ENCODE peak calls at places on chromosomes 12 and 14, in ten cellular contexts. One of them, this sample, is unnamed.
A peak's percentile ranks its signal among the peaks of the same experiment; 100 is the strongest.

GRCh38 chr14:94670692-94671285 is 58.6 kb downstream of the SERPINA3 start:
- DNase-seq in NCI-H345: no peak
- DNase-seq in anterior cingulate cortex: no peak
- DNase-seq in HuH-7.5: no peak
- DNase-seq in heart right ventricle: no peak
- DNase-seq in psoas muscle: no peak
- DNase-seq in T-helper 2 cell: no peak
- DNase-seq in stimulated activated CD8-positive, alpha-beta memory T cell treated with anti-CD3 and anti-CD28 coated beads, Interleukin-12 subunit alpha, Interleukin-12 subunit beta, amount 100 ng/mL, for 1 hour: no peak
- DNase-seq in T-helper 1 cell: no peak
- DNase-seq in adipocyte: no peak
- DNase-seq in this sample: no peak

GRCh38 chr12:21617030-21617429 is 12.4 kb upstream of the GYS2 start:
- DNase-seq in NCI-H345: no peak
- DNase-seq in adipocyte: no peak
- DNase-seq in heart right ventricle: no peak
- DNase-seq in psoas muscle: no peak
- DNase-seq in stimulated activated CD8-positive, alpha-beta memory T cell treated with anti-CD3 and anti-CD28 coated beads, Interleukin-12 subunit alpha, Interleukin-12 subunit beta, amount 100 ng/mL, for 1 hour: no peak
- DNase-seq in T-helper 2 cell: no peak
- DNase-seq in T-helper 1 cell: no peak
- DNase-seq in anterior cingulate cortex: no peak
- DNase-seq in HuH-7.5: no peak
- DNase-seq in this sample: no peak

GRCh38 chr12:499837-500458 is 40.2 kb downstream of the B4GALNT3 start:
- DNase-seq in stimulated activated CD8-positive, alpha-beta memory T cell treated with anti-CD3 and anti-CD28 coated beads, Interleukin-12 subunit alpha, Interleukin-12 subunit beta, amount 100 ng/mL, for 1 hour: no peak
- DNase-seq in psoas muscle: no peak
- DNase-seq in T-helper 1 cell: no peak
- DNase-seq in heart right ventricle: no peak
- DNase-seq in adipocyte: no peak
- DNase-seq in anterior cingulate cortex: no peak
- DNase-seq in NCI-H345: no peak
- DNase-seq in T-helper 2 cell: no peak
- DNase-seq in HuH-7.5: no peak
- DNase-seq in this sample: no peak

GRCh38 chr14:75547552-75548250 is 25.4 kb downstream of the BATF start:
- DNase-seq in T-helper 2 cell: no peak
- DNase-seq in heart right ventricle: no peak
- DNase-seq in HuH-7.5: no peak
- DNase-seq in psoas muscle: no peak
- DNase-seq in NCI-H345: no peak
- DNase-seq in adipocyte: no peak
- DNase-seq in T-helper 1 cell: no peak
- DNase-seq in anterior cingulate cortex: no peak
- DNase-seq in stimulated activated CD8-positive, alpha-beta memory T cell treated with anti-CD3 and anti-CD28 coated beads, Interleukin-12 subunit alpha, Interleukin-12 subunit beta, amount 100 ng/mL, for 1 hour: no peak
- DNase-seq in this sample: no peak

GRCh38 chr12:67634167-67634793 is 14.3 kb upstream of the DYRK2 start:
- DNase-seq in psoas muscle: no peak
- DNase-seq in T-helper 2 cell: no peak
- DNase-seq in anterior cingulate cortex: no peak
- DNase-seq in adipocyte: no peak
- DNase-seq in NCI-H345: no peak
- DNase-seq in stimulated activated CD8-positive, alpha-beta memory T cell treated with anti-CD3 and anti-CD28 coated beads, Interleukin-12 subunit alpha, Interleukin-12 subunit beta, amount 100 ng/mL, for 1 hour: no peak
- DNase-seq in heart right ventricle: no peak
- DNase-seq in T-helper 1 cell: no peak
- DNase-seq in HuH-7.5: no peak
- DNase-seq in this sample: no peak

GRCh38 chr12:31219521-31219920 is 106.4 kb downstream of the SINHCAF start:
- DNase-seq in HuH-7.5: no peak
- DNase-seq in anterior cingulate cortex: no peak
- DNase-seq in adipocyte: no peak
- DNase-seq in stimulated activated CD8-positive, alpha-beta memory T cell treated with anti-CD3 and anti-CD28 coated beads, Interleukin-12 subunit alpha, Interleukin-12 subunit beta, amount 100 ng/mL, for 1 hour: no peak
- DNase-seq in NCI-H345: no peak
- DNase-seq in heart right ventricle: no peak
- DNase-seq in psoas muscle: no peak
- DNase-seq in T-helper 1 cell: no peak
- DNase-seq in T-helper 2 cell: no peak
- DNase-seq in this sample: no peak

GRCh38 chr12:25200703-25201102 is 5.7 kb downstream of the ETFRF1 start:
- DNase-seq in anterior cingulate cortex: no peak
- DNase-seq in T-helper 1 cell: no peak
- DNase-seq in HuH-7.5: no peak
- DNase-seq in adipocyte: peak; percentile 39
- DNase-seq in NCI-H345: no peak
- DNase-seq in psoas muscle: no peak
- DNase-seq in T-helper 2 cell: no peak
- DNase-seq in stimulated activated CD8-positive, alpha-beta memory T cell treated with anti-CD3 and anti-CD28 coated beads, Interleukin-12 subunit alpha, Interleukin-12 subunit beta, amount 100 ng/mL, for 1 hour: no peak
- DNase-seq in heart right ventricle: no peak
- DNase-seq in this sample: no peak

GRCh38 chr12:109069307-109070231 is 17.2 kb downstream of the USP30 start:
- DNase-seq in T-helper 1 cell: no peak
- DNase-seq in psoas muscle: no peak
- DNase-seq in heart right ventricle: no peak
- DNase-seq in adipocyte: no peak
- DNase-seq in T-helper 2 cell: no peak
- DNase-seq in HuH-7.5: no peak
- DNase-seq in NCI-H345: no peak
- DNase-seq in stimulated activated CD8-positive, alpha-beta memory T cell treated with anti-CD3 and anti-CD28 coated beads, Interleukin-12 subunit alpha, Interleukin-12 subunit beta, amount 100 ng/mL, for 1 hour: no peak
- DNase-seq in anterior cingulate cortex: no peak
- DNase-seq in this sample: no peak

GRCh38 chr12:108616941-108617858 is 16.5 kb downstream of the SELPLG start:
- DNase-seq in T-helper 1 cell: peak; percentile 61
- DNase-seq in heart right ventricle: no peak
- DNase-seq in NCI-H345: no peak
- DNase-seq in adipocyte: no peak
- DNase-seq in anterior cingulate cortex: no peak
- DNase-seq in T-helper 2 cell: peak; percentile 71
- DNase-seq in psoas muscle: no peak
- DNase-seq in stimulated activated CD8-positive, alpha-beta memory T cell treated with anti-CD3 and anti-CD28 coated beads, Interleukin-12 subunit alpha, Interleukin-12 subunit beta, amount 100 ng/mL, for 1 hour: peak; percentile 69
- DNase-seq in HuH-7.5: no peak
- DNase-seq in this sample: no peak

GRCh38 chr14:26841920-26842741 is 244.3 kb upstream of the NOVA1 start:
- DNase-seq in stimulated activated CD8-positive, alpha-beta memory T cell treated with anti-CD3 and anti-CD28 coated beads, Interleukin-12 subunit alpha, Interleukin-12 subunit beta, amount 100 ng/mL, for 1 hour: no peak
- DNase-seq in heart right ventricle: no peak
- DNase-seq in psoas muscle: peak; percentile 52
- DNase-seq in T-helper 1 cell: no peak
- DNase-seq in adipocyte: peak; percentile 96
- DNase-seq in HuH-7.5: peak; percentile 34
- DNase-seq in NCI-H345: peak; percentile 30
- DNase-seq in anterior cingulate cortex: no peak
- DNase-seq in T-helper 2 cell: no peak
- DNase-seq in this sample: peak; percentile 64

GRCh38 chr12:22082190-22082701 is 36.2 kb downstream of the CMAS start:
- DNase-seq in psoas muscle: no peak
- DNase-seq in heart right ventricle: no peak
- DNase-seq in T-helper 2 cell: no peak
- DNase-seq in adipocyte: no peak
- DNase-seq in stimulated activated CD8-positive, alpha-beta memory T cell treated with anti-CD3 and anti-CD28 coated beads, Interleukin-12 subunit alpha, Interleukin-12 subunit beta, amount 100 ng/mL, for 1 hour: no peak
- DNase-seq in HuH-7.5: no peak
- DNase-seq in NCI-H345: no peak
- DNase-seq in T-helper 1 cell: no peak
- DNase-seq in anterior cingulate cortex: no peak
- DNase-seq in this sample: no peak

GRCh38 chr14:100587763-100588411 is 670 bp upstream of the BEGAIN start:
- DNase-seq in psoas muscle: peak; percentile 41
- DNase-seq in adipocyte: no peak
- DNase-seq in T-helper 1 cell: no peak
- DNase-seq in heart right ventricle: no peak
- DNase-seq in stimulated activated CD8-positive, alpha-beta memory T cell treated with anti-CD3 and anti-CD28 coated beads, Interleukin-12 subunit alpha, Interleukin-12 subunit beta, amount 100 ng/mL, for 1 hour: no peak
- DNase-seq in HuH-7.5: no peak
- DNase-seq in NCI-H345: no peak
- DNase-seq in T-helper 2 cell: no peak
- DNase-seq in anterior cingulate cortex: no peak
- DNase-seq in this sample: no peak

GRCh38 chr14:104387000-104387384 is 192.6 kb upstream of the C14orf180 start:
- DNase-seq in NCI-H345: no peak
- DNase-seq in adipocyte: no peak
- DNase-seq in stimulated activated CD8-positive, alpha-beta memory T cell treated with anti-CD3 and anti-CD28 coated beads, Interleukin-12 subunit alpha, Interleukin-12 subunit beta, amount 100 ng/mL, for 1 hour: no peak
- DNase-seq in heart right ventricle: no peak
- DNase-seq in T-helper 1 cell: no peak
- DNase-seq in psoas muscle: no peak
- DNase-seq in HuH-7.5: no peak
- DNase-seq in anterior cingulate cortex: no peak
- DNase-seq in T-helper 2 cell: no peak
- DNase-seq in this sample: peak; percentile 39

GRCh38 chr12:69008510-69008909 is 75.5 kb upstream of the CPM start:
- DNase-seq in psoas muscle: no peak
- DNase-seq in T-helper 1 cell: no peak
- DNase-seq in adipocyte: no peak
- DNase-seq in anterior cingulate cortex: no peak
- DNase-seq in HuH-7.5: no peak
- DNase-seq in stimulated activated CD8-positive, alpha-beta memory T cell treated with anti-CD3 and anti-CD28 coated beads, Interleukin-12 subunit alpha, Interleukin-12 subunit beta, amount 100 ng/mL, for 1 hour: no peak
- DNase-seq in T-helper 2 cell: no peak
- DNase-seq in NCI-H345: peak; percentile 64
- DNase-seq in heart right ventricle: no peak
- DNase-seq in this sample: no peak

GRCh38 chr14:77120771-77121743 is 20.5 kb downstream of the ZDHHC22 start:
- DNase-seq in NCI-H345: peak; percentile 57
- DNase-seq in psoas muscle: no peak
- DNase-seq in stimulated activated CD8-positive, alpha-beta memory T cell treated with anti-CD3 and anti-CD28 coated beads, Interleukin-12 subunit alpha, Interleukin-12 subunit beta, amount 100 ng/mL, for 1 hour: no peak
- DNase-seq in HuH-7.5: no peak
- DNase-seq in adipocyte: no peak
- DNase-seq in T-helper 2 cell: no peak
- DNase-seq in anterior cingulate cortex: peak; percentile 59
- DNase-seq in T-helper 1 cell: no peak
- DNase-seq in heart right ventricle: no peak
- DNase-seq in this sample: peak; percentile 58

GRCh38 chr14:88562831-88563686 is at the start of gene ZC3H14:
- DNase-seq in stimulated activated CD8-positive, alpha-beta memory T cell treated with anti-CD3 and anti-CD28 coated beads, Interleukin-12 subunit alpha, Interleukin-12 subunit beta, amount 100 ng/mL, for 1 hour: peak; percentile 78
- DNase-seq in heart right ventricle: peak; percentile 91
- DNase-seq in T-helper 1 cell: peak; percentile 73
- DNase-seq in HuH-7.5: peak; percentile 82
- DNase-seq in NCI-H345: peak; percentile 89
- DNase-seq in anterior cingulate cortex: peak; percentile 74
- DNase-seq in adipocyte: peak; percentile 95
- DNase-seq in T-helper 2 cell: peak; percentile 74
- DNase-seq in psoas muscle: peak; percentile 92
- DNase-seq in this sample: peak; percentile 95

GRCh38 chr14:103500148-103500990 is 22.3 kb downstream of the CKB start:
- DNase-seq in HuH-7.5: peak; percentile 63
- DNase-seq in anterior cingulate cortex: peak; percentile 76
- DNase-seq in adipocyte: peak; percentile 96
- DNase-seq in T-helper 2 cell: peak; percentile 66
- DNase-seq in T-helper 1 cell: peak; percentile 57
- DNase-seq in heart right ventricle: peak; percentile 87
- DNase-seq in stimulated activated CD8-positive, alpha-beta memory T cell treated with anti-CD3 and anti-CD28 coated beads, Interleukin-12 subunit alpha, Interleukin-12 subunit beta, amount 100 ng/mL, for 1 hour: peak; percentile 68
- DNase-seq in psoas muscle: peak; percentile 93
- DNase-seq in NCI-H345: peak; percentile 77
- DNase-seq in this sample: peak; percentile 69

GRCh38 chr12:2792670-2793500 is 1.9 kb upstream of the FKBP4 start:
- DNase-seq in HuH-7.5: no peak
- DNase-seq in T-helper 1 cell: no peak
- DNase-seq in heart right ventricle: no peak
- DNase-seq in adipocyte: no peak
- DNase-seq in stimulated activated CD8-positive, alpha-beta memory T cell treated with anti-CD3 and anti-CD28 coated beads, Interleukin-12 subunit alpha, Interleukin-12 subunit beta, amount 100 ng/mL, for 1 hour: no peak
- DNase-seq in psoas muscle: no peak
- DNase-seq in NCI-H345: no peak
- DNase-seq in T-helper 2 cell: no peak
- DNase-seq in anterior cingulate cortex: no peak
- DNase-seq in this sample: no peak

GRCh38 chr14:79721399-79722084 is 489.8 kb downstream of the DIO2 start:
- DNase-seq in HuH-7.5: no peak
- DNase-seq in adipocyte: no peak
- DNase-seq in NCI-H345: no peak
- DNase-seq in T-helper 2 cell: no peak
- DNase-seq in psoas muscle: no peak
- DNase-seq in stimulated activated CD8-positive, alpha-beta memory T cell treated with anti-CD3 and anti-CD28 coated beads, Interleukin-12 subunit alpha, Interleukin-12 subunit beta, amount 100 ng/mL, for 1 hour: no peak
- DNase-seq in T-helper 1 cell: no peak
- DNase-seq in anterior cingulate cortex: no peak
- DNase-seq in heart right ventricle: no peak
- DNase-seq in this sample: no peak

GRCh38 chr12:45279916-45280547 is 64.1 kb downstream of the ANO6 start:
- DNase-seq in psoas muscle: no peak
- DNase-seq in NCI-H345: no peak
- DNase-seq in heart right ventricle: no peak
- DNase-seq in T-helper 2 cell: no peak
- DNase-seq in adipocyte: no peak
- DNase-seq in HuH-7.5: no peak
- DNase-seq in T-helper 1 cell: no peak
- DNase-seq in anterior cingulate cortex: no peak
- DNase-seq in stimulated activated CD8-positive, alpha-beta memory T cell treated with anti-CD3 and anti-CD28 coated beads, Interleukin-12 subunit alpha, Interleukin-12 subunit beta, amount 100 ng/mL, for 1 hour: no peak
- DNase-seq in this sample: no peak

GRCh38 chr14:36579573-36580140 is 2.8 kb downstream of the NKX2-8 start:
- DNase-seq in HuH-7.5: no peak
- DNase-seq in psoas muscle: no peak
- DNase-seq in adipocyte: no peak
- DNase-seq in NCI-H345: no peak
- DNase-seq in anterior cingulate cortex: no peak
- DNase-seq in stimulated activated CD8-positive, alpha-beta memory T cell treated with anti-CD3 and anti-CD28 coated beads, Interleukin-12 subunit alpha, Interleukin-12 subunit beta, amount 100 ng/mL, for 1 hour: no peak
- DNase-seq in T-helper 1 cell: no peak
- DNase-seq in T-helper 2 cell: no peak
- DNase-seq in heart right ventricle: no peak
- DNase-seq in this sample: no peak

GRCh38 chr12:6548556-6549378 is 7.1 kb downstream of the IFFO1 start:
- DNase-seq in HuH-7.5: no peak
- DNase-seq in psoas muscle: no peak
- DNase-seq in adipocyte: peak; percentile 78
- DNase-seq in T-helper 1 cell: no peak
- DNase-seq in heart right ventricle: peak; percentile 29
- DNase-seq in stimulated activated CD8-positive, alpha-beta memory T cell treated with anti-CD3 and anti-CD28 coated beads, Interleukin-12 subunit alpha, Interleukin-12 subunit beta, amount 100 ng/mL, for 1 hour: no peak
- DNase-seq in anterior cingulate cortex: no peak
- DNase-seq in NCI-H345: no peak
- DNase-seq in T-helper 2 cell: no peak
- DNase-seq in this sample: no peak

GRCh38 chr12:120238224-120238616 is 27.3 kb downstream of the PXN start:
- DNase-seq in NCI-H345: no peak
- DNase-seq in adipocyte: no peak
- DNase-seq in stimulated activated CD8-positive, alpha-beta memory T cell treated with anti-CD3 and anti-CD28 coated beads, Interleukin-12 subunit alpha, Interleukin-12 subunit beta, amount 100 ng/mL, for 1 hour: no peak
- DNase-seq in HuH-7.5: no peak
- DNase-seq in heart right ventricle: no peak
- DNase-seq in T-helper 2 cell: no peak
- DNase-seq in T-helper 1 cell: no peak
- DNase-seq in anterior cingulate cortex: no peak
- DNase-seq in psoas muscle: no peak
- DNase-seq in this sample: no peak

GRCh38 chr14:35403085-35403396 is 1.5 kb downstream of the NFKBIA start:
- DNase-seq in T-helper 2 cell: peak; percentile 43
- DNase-seq in anterior cingulate cortex: no peak
- DNase-seq in heart right ventricle: peak; percentile 32
- DNase-seq in psoas muscle: peak; percentile 82
- DNase-seq in NCI-H345: no peak
- DNase-seq in adipocyte: no peak
- DNase-seq in stimulated activated CD8-positive, alpha-beta memory T cell treated with anti-CD3 and anti-CD28 coated beads, Interleukin-12 subunit alpha, Interleukin-12 subunit beta, amount 100 ng/mL, for 1 hour: no peak
- DNase-seq in T-helper 1 cell: no peak
- DNase-seq in HuH-7.5: no peak
- DNase-seq in this sample: peak; percentile 37

GRCh38 chr12:114395755-114396152 is 10.2 kb downstream of the TBX5 start:
- DNase-seq in stimulated activated CD8-positive, alpha-beta memory T cell treated with anti-CD3 and anti-CD28 coated beads, Interleukin-12 subunit alpha, Interleukin-12 subunit beta, amount 100 ng/mL, for 1 hour: no peak
- DNase-seq in T-helper 1 cell: no peak
- DNase-seq in T-helper 2 cell: no peak
- DNase-seq in heart right ventricle: no peak
- DNase-seq in HuH-7.5: no peak
- DNase-seq in psoas muscle: no peak
- DNase-seq in adipocyte: no peak
- DNase-seq in anterior cingulate cortex: no peak
- DNase-seq in NCI-H345: no peak
- DNase-seq in this sample: no peak

GRCh38 chr14:101489092-101489760 is 72.1 kb upstream of the DIO3 start:
- DNase-seq in NCI-H345: no peak
- DNase-seq in T-helper 1 cell: no peak
- DNase-seq in anterior cingulate cortex: no peak
- DNase-seq in HuH-7.5: no peak
- DNase-seq in heart right ventricle: no peak
- DNase-seq in T-helper 2 cell: no peak
- DNase-seq in adipocyte: no peak
- DNase-seq in psoas muscle: peak; percentile 6
- DNase-seq in stimulated activated CD8-positive, alpha-beta memory T cell treated with anti-CD3 and anti-CD28 coated beads, Interleukin-12 subunit alpha, Interleukin-12 subunit beta, amount 100 ng/mL, for 1 hour: no peak
- DNase-seq in this sample: no peak

GRCh38 chr14:53273671-53274072 is 120.5 kb upstream of the DDHD1 start:
- DNase-seq in HuH-7.5: no peak
- DNase-seq in stimulated activated CD8-positive, alpha-beta memory T cell treated with anti-CD3 and anti-CD28 coated beads, Interleukin-12 subunit alpha, Interleukin-12 subunit beta, amount 100 ng/mL, for 1 hour: no peak
- DNase-seq in T-helper 1 cell: no peak
- DNase-seq in anterior cingulate cortex: no peak
- DNase-seq in NCI-H345: no peak
- DNase-seq in adipocyte: no peak
- DNase-seq in psoas muscle: no peak
- DNase-seq in heart right ventricle: peak; percentile 11
- DNase-seq in T-helper 2 cell: no peak
- DNase-seq in this sample: no peak

GRCh38 chr14:68759017-68759569 is 33.8 kb downstream of the ZFP36L1 start:
- DNase-seq in T-helper 1 cell: no peak
- DNase-seq in stimulated activated CD8-positive, alpha-beta memory T cell treated with anti-CD3 and anti-CD28 coated beads, Interleukin-12 subunit alpha, Interleukin-12 subunit beta, amount 100 ng/mL, for 1 hour: no peak
- DNase-seq in HuH-7.5: no peak
- DNase-seq in anterior cingulate cortex: no peak
- DNase-seq in NCI-H345: no peak
- DNase-seq in T-helper 2 cell: no peak
- DNase-seq in heart right ventricle: no peak
- DNase-seq in psoas muscle: no peak
- DNase-seq in adipocyte: no peak
- DNase-seq in this sample: no peak

This sample was measured in NCI-H446.